ENCODE peak calls at places on chromosomes 2 and 18, in six cellular contexts. I is IMR-90; K is adrenal gland; Y is effector memory CD4-positive, alpha-beta T cell; S is mammary epithelial cell; T is kidney. D is an unnamed sample.

GRCh38 chr2:239730897-239731296 is 294.2 kb downstream of the NDUFA10 start:
- DNase-seq in I (no peak), S (no peak), T (peak; percentile 26), Y (no peak), K (no peak), D (no peak)

GRCh38 chr2:177772529-177772928 is 300.0 kb downstream of the PDE11A start:
- DNase-seq in I (peak; percentile 30), S (peak; percentile 26), T (no peak), Y (no peak), K (no peak), D (peak; percentile 38)

GRCh38 chr2:177545981-177546600 is 153.5 kb downstream of the AGPS start:
- DNase-seq in K (no peak), Y (no peak), S (no peak), T (no peak), I (no peak), D (no peak)

GRCh38 chr18:60978338-60978737 is 354.9 kb upstream of the CDH20 start:
- DNase-seq in I (peak; percentile 38), Y (no peak), T (no peak), S (peak; percentile 59), K (no peak), D (no peak)

GRCh38 chr18:79248495-79249078 is 147.1 kb upstream of the NFATC1 start:
- DNase-seq in S (no peak), Y (no peak), K (no peak), T (no peak), I (peak; percentile 41), D (no peak)

GRCh38 chr18:48831113-48831759 is 119.5 kb downstream of the SMAD7 start:
- DNase-seq in S (no peak), T (no peak), I (no peak), K (peak; percentile 15), Y (no peak), D (no peak)

GRCh38 chr2:120765911-120766757 is 30.5 kb downstream of the GLI2 start:
- DNase-seq in I (peak; percentile 99), Y (no peak), T (peak; percentile 96), K (peak; percentile 48), S (no peak), D (no peak)

GRCh38 chr2:214006601-214007000 is 404.3 kb upstream of the VWC2L start:
- DNase-seq in Y (no peak), K (no peak), T (no peak), I (peak; percentile 5), S (peak; percentile 57), D (no peak)

GRCh38 chr2:11056614-11057013 is 98.7 kb upstream of the SLC66A3 start:
- DNase-seq in I (peak; percentile 94), S (peak; percentile 81), T (no peak), Y (no peak), K (no peak), D (no peak)

GRCh38 chr2:29147963-29148362 is 32.7 kb downstream of the CLIP4 start:
- DNase-seq in Y (no peak), S (no peak), K (no peak), I (no peak), T (no peak), D (no peak)

GRCh38 chr18:79434611-79435010 is 38.9 kb downstream of the NFATC1 start:
- DNase-seq in T (no peak), S (no peak), I (no peak), K (no peak), Y (no peak), D (no peak)

GRCh38 chr18:59272971-59273935 is at the start of gene RAX:
- DNase-seq in I (no peak), Y (no peak), S (no peak), T (peak; percentile 70), K (no peak), D (no peak)

GRCh38 chr2:55883339-55883738 is 40.2 kb downstream of the EFEMP1 start:
- DNase-seq in T (no peak), I (peak; percentile 54), S (no peak), K (peak; percentile 43), Y (no peak), D (no peak)

GRCh38 chr2:182372661-182373060 is 54.2 kb downstream of the PDE1A start:
- DNase-seq in K (no peak), I (peak; percentile 91), S (peak; percentile 86), Y (no peak), T (no peak), D (no peak)

GRCh38 chr2:97868986-97869721 is 126.6 kb downstream of the TMEM131 start:
- DNase-seq in T (no peak), S (peak; percentile 96), K (no peak), Y (no peak), I (peak; percentile 94), D (no peak)

GRCh38 chr2:45207105-45207504 is 197.9 kb upstream of the SIX2 start:
- DNase-seq in Y (no peak), K (no peak), I (no peak), T (no peak), S (no peak), D (no peak)

GRCh38 chr18:47283476-47283875 is 32.0 kb upstream of the SKOR2 start:
- DNase-seq in T (no peak), K (no peak), Y (no peak), S (no peak), I (peak; percentile 33), D (peak; percentile 13)

GRCh38 chr18:4093676-4094075 is 361.4 kb downstream of the DLGAP1 start:
- DNase-seq in Y (no peak), K (no peak), I (no peak), T (no peak), S (no peak), D (no peak)

GRCh38 chr18:29157057-29157780 is 980.3 kb upstream of the CDH2 start:
- DNase-seq in Y (no peak), T (no peak), K (no peak), S (peak; percentile 74), I (no peak), D (no peak)

GRCh38 chr2:134190807-134191203 is 63.1 kb upstream of the MGAT5 start:
- DNase-seq in I (no peak), Y (no peak), T (no peak), S (no peak), K (no peak), D (no peak)

GRCh38 chr2:69082430-69082997 is 69.5 kb downstream of the ANTXR1 start:
- DNase-seq in S (peak; percentile 47), T (peak; percentile 85), Y (no peak), K (peak; percentile 63), I (peak; percentile 90), D (no peak)

GRCh38 chr2:157559061-157559460 is 69.6 kb downstream of the ACVR1C start:
- DNase-seq in S (no peak), I (peak; percentile 4), Y (no peak), K (no peak), T (no peak), D (no peak)

GRCh38 chr18:48340502-48340901 is 68.7 kb downstream of the ZBTB7C start:
- DNase-seq in Y (no peak), I (no peak), T (no peak), S (no peak), K (no peak), D (no peak)

GRCh38 chr2:11597538-11598225 is 63.8 kb downstream of the GREB1 start:
- DNase-seq in T (peak; percentile 46), K (no peak), Y (no peak), I (no peak), S (no peak), D (no peak)

GRCh38 chr18:23459530-23459921 is 6.4 kb downstream of the RIOK3 start:
- DNase-seq in I (no peak), S (no peak), K (no peak), Y (no peak), T (no peak), D (no peak)

GRCh38 chr18:23458830-23459529 is 5.9 kb downstream of the RIOK3 start:
- DNase-seq in Y (no peak), I (no peak), T (no peak), K (no peak), S (no peak), D (no peak)

GRCh38 chr18:23460285-23461273 is 7.5 kb downstream of the RIOK3 start:
- DNase-seq in K (no peak), Y (no peak), T (no peak), I (no peak), S (no peak), D (no peak)

GRCh38 chr18:23462876-23463275 is 9.8 kb downstream of the RIOK3 start:
- DNase-seq in K (no peak), S (no peak), T (no peak), I (peak; percentile 60), Y (no peak), D (no peak)
- H3K27ac ChIP-seq in K (no peak overlapping the region), S (no peak overlapping the region), T (no peak overlapping the region), I (no peak overlapping the region), Y (no peak overlapping the region), D (no peak overlapping the region)

DNA sequence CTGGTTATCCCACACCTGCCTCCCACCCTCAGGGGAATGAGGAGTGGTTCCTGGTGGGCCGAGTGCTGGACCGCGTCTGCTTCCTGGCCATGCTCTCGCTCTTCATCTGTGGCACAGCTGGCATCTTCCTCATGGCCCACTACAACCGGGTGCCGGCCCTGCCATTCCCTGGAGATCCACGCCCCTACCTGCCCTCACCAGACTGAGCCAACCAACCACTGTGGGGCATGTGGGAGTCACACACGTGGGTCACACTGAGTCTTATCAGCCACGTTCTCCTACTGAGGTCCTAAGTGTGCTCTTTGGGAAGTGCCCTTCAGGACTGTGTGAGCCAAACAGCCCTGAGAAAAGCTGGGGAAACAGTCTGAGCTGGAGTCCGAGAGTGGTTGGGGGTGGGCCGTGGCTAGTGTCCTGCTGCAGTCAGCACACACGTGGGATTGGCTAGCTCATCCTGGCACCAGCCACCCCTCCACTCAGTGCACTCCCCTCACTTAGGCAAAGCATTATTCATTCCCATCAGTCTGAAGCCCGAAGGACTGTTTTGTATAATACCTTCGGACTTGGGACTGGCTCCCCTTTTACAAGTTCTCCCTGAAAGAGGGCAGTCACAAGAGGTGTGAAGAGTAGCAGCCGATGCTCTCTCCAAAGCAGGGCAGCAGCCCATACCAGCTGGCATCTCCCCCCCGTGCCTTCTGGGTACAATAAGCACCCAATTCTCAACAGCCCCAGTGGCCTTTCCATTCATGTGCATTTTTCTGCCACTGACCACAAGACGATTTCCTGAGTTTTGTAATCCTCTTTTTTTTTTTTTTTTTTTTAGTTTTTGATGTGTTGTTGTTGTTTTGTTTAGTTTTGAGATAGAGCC is 4.6 kb downstream of the TIGD1 start:
- DNase-seq in T (no peak), S (no peak), I (no peak), K (no peak), Y (no peak), D (no peak)
- H3K4me1 ChIP-seq in T (no peaks in the 10 kb centered on the region), S (no peaks in the 10 kb centered on the region), I (no peaks in the 10 kb centered on the region), K (peaks cover 9% of the 10 kb centered on the region), Y (peaks cover 7% of the 10 kb centered on the region), D (peaks cover 11% of the 10 kb centered on the region)

GRCh38 chr2:51410351-51410750 is 378.4 kb upstream of the NRXN1 start:
- DNase-seq in K (no peak), S (no peak), T (no peak), Y (no peak), I (peak; percentile 24), D (no peak)

GRCh38 chr2:51409920-51410319 is 378.0 kb upstream of the NRXN1 start:
- DNase-seq in T (no peak), Y (no peak), I (no peak), S (no peak), K (no peak), D (no peak)

DNA sequence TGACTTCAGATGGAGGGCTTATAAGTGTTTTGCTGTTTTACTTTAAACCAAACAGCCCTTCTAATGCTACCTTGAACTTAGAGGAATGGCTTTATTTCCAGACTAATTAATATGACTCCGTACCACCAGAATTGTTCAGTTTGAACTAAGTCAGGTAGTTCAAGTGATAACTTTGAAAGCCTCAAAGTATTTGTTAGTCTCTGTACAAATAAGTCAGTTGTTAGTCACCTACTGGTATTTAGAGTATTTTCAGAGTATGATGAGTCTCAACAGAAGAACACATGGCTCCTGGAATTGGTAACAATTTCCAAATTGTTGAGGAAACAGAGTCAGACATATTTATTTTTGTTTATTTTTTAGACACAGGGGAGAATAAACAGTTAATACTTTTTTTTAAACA is 381.8 kb upstream of the NRXN1 start:
- DNase-seq in Y (no peak), S (no peak), T (no peak), K (no peak), I (peak; percentile 51), D (no peak)
- H3K9me3 ChIP-seq in Y (no peaks in the 10 kb centered on the region), S (peaks cover 3% of the 10 kb centered on the region), T (no peaks in the 10 kb centered on the region), K (no peaks in the 10 kb centered on the region), I (no peaks in the 10 kb centered on the region), D (no peaks in the 10 kb centered on the region)

GRCh38 chr18:67425724-67426123 is 90.8 kb downstream of the DSEL start:
- DNase-seq in K (no peak), T (no peak), S (peak; percentile 97), I (peak; percentile 98), Y (no peak), D (no peak)
- H3K27ac ChIP-seq in K (no peak overlapping the region), T (no peak overlapping the region), S (no peak overlapping the region), I (no peak overlapping the region), Y (no peak overlapping the region), D (no peak overlapping the region)